ENCODE peak calls at places on chromosomes 6 and 20, in ten cellular contexts. J is hypothalamus; P is AG04450; B is stimulated activated CD4-positive, alpha-beta T cell treated with anti-CD3 and anti-CD28 coated beads, TNF-alpha, amount 100 ng/mL, for 4 hours; O is ascending aorta; F is progenitor cell of endocrine pancreas; T is stimulated activated CD8-positive, alpha-beta memory T cell treated with anti-CD3 and anti-CD28 coated beads, Interleukin-4, amount 100 ng/mL, for 24 hours; H is CD8-positive, alpha-beta T cell; Z is CD4-positive, CD25-positive, alpha-beta regulatory T cell; G is T-cell. S is an unnamed sample.

GRCh38 chr6:151389640-151390275 is 1.6 kb downstream of the ZBTB2 start:
- DNase-seq in J (peak; percentile 64), P (no peak), B (no peak), O (no peak), F (no peak), T (no peak), H (peak; percentile 36), Z (no peak), G (no peak), S (no peak)

GRCh38 chr20:62595491-62595890 is 46.8 kb upstream of the SLCO4A1 start:
- DNase-seq in J (no peak), P (peak; percentile 11), B (no peak), O (no peak), F (no peak), T (no peak), H (no peak), Z (peak; percentile 14), G (no peak), S (no peak)

GRCh38 chr20:45037050-45037449 is 63.9 kb downstream of the KCNS1 start:
- DNase-seq in J (no peak), P (no peak), B (no peak), O (no peak), F (no peak), T (no peak), H (no peak), Z (no peak), G (no peak), S (no peak)

GRCh38 chr6:44332585-44332984 is 9.9 kb upstream of the SPATS1 start:
- DNase-seq in J (no peak), P (no peak), B (no peak), O (no peak), F (no peak), T (no peak), H (no peak), Z (no peak), G (no peak), S (no peak)

GRCh38 chr6:132289761-132290160 is 111.5 kb downstream of the MOXD1 start:
- DNase-seq in J (no peak), P (no peak), B (no peak), O (no peak), F (no peak), T (no peak), H (no peak), Z (no peak), G (no peak), S (no peak)

GRCh38 chr6:36607782-36608386 is 13.7 kb downstream of the SRSF3 start:
- DNase-seq in J (no peak), P (no peak), B (no peak), O (no peak), F (no peak), T (no peak), H (no peak), Z (no peak), G (no peak), S (no peak)

GRCh38 chr20:10739575-10739974 is 65.8 kb upstream of the JAG1 start:
- DNase-seq in J (no peak), P (no peak), B (no peak), O (no peak), F (no peak), T (no peak), H (no peak), Z (no peak), G (no peak), S (no peak)

GRCh38 chr20:23021541-23021940 is 13.6 kb upstream of the SSTR4 start:
- DNase-seq in J (no peak), P (no peak), B (no peak), O (no peak), F (no peak), T (no peak), H (no peak), Z (no peak), G (no peak), S (no peak)

GRCh38 chr6:154276810-154277577 is 79.6 kb downstream of the IPCEF1 start:
- DNase-seq in J (no peak), P (no peak), B (no peak), O (no peak), F (no peak), T (no peak), H (no peak), Z (peak; percentile 76), G (no peak), S (no peak)

GRCh38 chr20:50389437-50389807 is 120.8 kb upstream of the PTPN1 start:
- DNase-seq in J (no peak), P (no peak), B (no peak), O (no peak), F (no peak), T (no peak), H (no peak), Z (no peak), G (no peak), S (no peak)

GRCh38 chr6:167700199-167700598 is 126.5 kb upstream of the AFDN start:
- DNase-seq in J (no peak), P (no peak), B (no peak), O (no peak), F (no peak), T (no peak), H (no peak), Z (no peak), G (no peak), S (no peak)

GRCh38 chr6:43089874-43090556 is 13.9 kb downstream of the PTK7 start:
- DNase-seq in J (no peak), P (no peak), B (no peak), O (no peak), F (no peak), T (no peak), H (no peak), Z (no peak), G (no peak), S (no peak)

GRCh38 chr6:156773935-156774871 is 3.0 kb upstream of the ARID1B start:
- DNase-seq in J (no peak), P (no peak), B (no peak), O (no peak), F (no peak), T (no peak), H (no peak), Z (no peak), G (no peak), S (no peak)

GRCh38 chr20:48329676-48330644 is 497.8 kb downstream of the PREX1 start:
- DNase-seq in J (no peak), P (no peak), B (no peak), O (no peak), F (no peak), T (no peak), H (no peak), Z (no peak), G (no peak), S (no peak)

GRCh38 chr6:144590540-144590939 is 305.4 kb downstream of the UTRN start:
- DNase-seq in J (no peak), P (no peak), B (no peak), O (no peak), F (no peak), T (no peak), H (no peak), Z (no peak), G (no peak), S (no peak)

GRCh38 chr20:17210983-17211382 is 15.9 kb upstream of the PCSK2 start:
- DNase-seq in J (no peak), P (no peak), B (no peak), O (no peak), F (no peak), T (no peak), H (no peak), Z (no peak), G (no peak), S (no peak)

GRCh38 chr6:40187654-40188053 is 253.4 kb upstream of the MOCS1 start:
- DNase-seq in J (no peak), P (no peak), B (no peak), O (no peak), F (no peak), T (no peak), H (no peak), Z (no peak), G (no peak), S (no peak)

GRCh38 chr6:146972526-146972925 is 231.7 kb upstream of the STXBP5 start:
- DNase-seq in J (no peak), P (no peak), B (no peak), O (no peak), F (no peak), T (no peak), H (no peak), Z (no peak), G (no peak), S (no peak)

GRCh38 chr6:50589751-50590470 is 123.4 kb upstream of the TFAP2D start:
- DNase-seq in J (no peak), P (no peak), B (no peak), O (no peak), F (no peak), T (no peak), H (no peak), Z (no peak), G (no peak), S (no peak)

GRCh38 chr6:132096996-132097395 is 145.8 kb upstream of the CCN2 start:
- DNase-seq in J (no peak), P (no peak), B (no peak), O (no peak), F (no peak), T (no peak), H (no peak), Z (no peak), G (no peak), S (no peak)

GRCh38 chr6:40194771-40195170 is 260.5 kb upstream of the MOCS1 start:
- DNase-seq in J (no peak), P (no peak), B (no peak), O (no peak), F (no peak), T (no peak), H (no peak), Z (no peak), G (no peak), S (no peak)

GRCh38 chr6:45555981-45556771 is 178.4 kb upstream of the SUPT3H start:
- DNase-seq in J (no peak), P (peak; percentile 32), B (no peak), O (no peak), F (no peak), T (no peak), H (no peak), Z (no peak), G (no peak), S (no peak)

GRCh38 chr6:138007014-138007472 is 100.2 kb downstream of the PERP start:
- DNase-seq in J (no peak), P (no peak), B (no peak), O (no peak), F (no peak), T (no peak), H (no peak), Z (no peak), G (peak; percentile 7), S (no peak)

GRCh38 chr20:8943638-8944037 is 125.2 kb upstream of the PLCB4 start:
- DNase-seq in J (no peak), P (no peak), B (no peak), O (no peak), F (no peak), T (no peak), H (no peak), Z (no peak), G (no peak), S (no peak)